ENCODE peak calls at places on chromosomes 3 and 15, in ten cellular contexts. One of them, this sample, is unnamed.

GRCh38 chr3:112086857-112087524 is 802 bp downstream of the C3orf52 start:
- DNase-seq in KG1: no peak
- DNase-seq in skeletal muscle cell: no peak
- DNase-seq in posterior cingulate gyrus: no peak
- DNase-seq in Calu3: no peak
- DNase-seq in activated CD4-positive, alpha-beta T cell treated with anti-CD3 and anti-CD28 coated beads, Interleukin-2, amount 10 ng/mL, durations not matched to agents 7 days and 5 days: no peak
- DNase-seq in epithelial cell of esophagus: peak
- DNase-seq in cardiac fibroblast: peak
- DNase-seq in stimulated activated CD4-positive, alpha-beta T cell treated with anti-CD3 and anti-CD28 coated beads, Interleukin-4, amount 100 ng/mL, for 24 hours: no peak
- DNase-seq in naive thymus-derived CD4-positive, alpha-beta T cell: no peak
- DNase-seq in this sample: no peak

GRCh38 chr3:148459931-148460513 is 237.7 kb upstream of the AGTR1 start:
- DNase-seq in KG1: peak
- DNase-seq in skeletal muscle cell: no peak
- DNase-seq in posterior cingulate gyrus: no peak
- DNase-seq in Calu3: no peak
- DNase-seq in activated CD4-positive, alpha-beta T cell treated with anti-CD3 and anti-CD28 coated beads, Interleukin-2, amount 10 ng/mL, durations not matched to agents 7 days and 5 days: no peak
- DNase-seq in epithelial cell of esophagus: no peak
- DNase-seq in cardiac fibroblast: peak
- DNase-seq in stimulated activated CD4-positive, alpha-beta T cell treated with anti-CD3 and anti-CD28 coated beads, Interleukin-4, amount 100 ng/mL, for 24 hours: no peak
- DNase-seq in naive thymus-derived CD4-positive, alpha-beta T cell: no peak
- DNase-seq in this sample: no peak

GRCh38 chr3:8856721-8857120 is 87.3 kb upstream of the OXTR start:
- DNase-seq in KG1: no peak
- DNase-seq in skeletal muscle cell: no peak
- DNase-seq in posterior cingulate gyrus: no peak
- DNase-seq in Calu3: no peak
- DNase-seq in activated CD4-positive, alpha-beta T cell treated with anti-CD3 and anti-CD28 coated beads, Interleukin-2, amount 10 ng/mL, durations not matched to agents 7 days and 5 days: no peak
- DNase-seq in epithelial cell of esophagus: no peak
- DNase-seq in cardiac fibroblast: no peak
- DNase-seq in stimulated activated CD4-positive, alpha-beta T cell treated with anti-CD3 and anti-CD28 coated beads, Interleukin-4, amount 100 ng/mL, for 24 hours: no peak
- DNase-seq in naive thymus-derived CD4-positive, alpha-beta T cell: no peak
- DNase-seq in this sample: no peak

GRCh38 chr15:93261845-93262244 is 172.8 kb upstream of the RGMA start:
- DNase-seq in KG1: no peak
- DNase-seq in skeletal muscle cell: no peak
- DNase-seq in posterior cingulate gyrus: no peak
- DNase-seq in Calu3: no peak
- DNase-seq in activated CD4-positive, alpha-beta T cell treated with anti-CD3 and anti-CD28 coated beads, Interleukin-2, amount 10 ng/mL, durations not matched to agents 7 days and 5 days: no peak
- DNase-seq in epithelial cell of esophagus: no peak
- DNase-seq in cardiac fibroblast: no peak
- DNase-seq in stimulated activated CD4-positive, alpha-beta T cell treated with anti-CD3 and anti-CD28 coated beads, Interleukin-4, amount 100 ng/mL, for 24 hours: no peak
- DNase-seq in naive thymus-derived CD4-positive, alpha-beta T cell: no peak
- DNase-seq in this sample: no peak

GRCh38 chr3:183775781-183776180 is 49.6 kb downstream of the MAP6D1 start:
- DNase-seq in KG1: no peak
- DNase-seq in skeletal muscle cell: no peak
- DNase-seq in posterior cingulate gyrus: peak
- DNase-seq in Calu3: no peak
- DNase-seq in activated CD4-positive, alpha-beta T cell treated with anti-CD3 and anti-CD28 coated beads, Interleukin-2, amount 10 ng/mL, durations not matched to agents 7 days and 5 days: no peak
- DNase-seq in epithelial cell of esophagus: no peak
- DNase-seq in cardiac fibroblast: no peak
- DNase-seq in stimulated activated CD4-positive, alpha-beta T cell treated with anti-CD3 and anti-CD28 coated beads, Interleukin-4, amount 100 ng/mL, for 24 hours: no peak
- DNase-seq in naive thymus-derived CD4-positive, alpha-beta T cell: no peak
- DNase-seq in this sample: no peak

GRCh38 chr15:74400313-74400850 is 32.9 kb upstream of the CYP11A1 start:
- DNase-seq in KG1: no peak
- DNase-seq in skeletal muscle cell: no peak
- DNase-seq in posterior cingulate gyrus: no peak
- DNase-seq in Calu3: no peak
- DNase-seq in activated CD4-positive, alpha-beta T cell treated with anti-CD3 and anti-CD28 coated beads, Interleukin-2, amount 10 ng/mL, durations not matched to agents 7 days and 5 days: peak
- DNase-seq in epithelial cell of esophagus: peak
- DNase-seq in cardiac fibroblast: peak
- DNase-seq in stimulated activated CD4-positive, alpha-beta T cell treated with anti-CD3 and anti-CD28 coated beads, Interleukin-4, amount 100 ng/mL, for 24 hours: peak
- DNase-seq in naive thymus-derived CD4-positive, alpha-beta T cell: no peak
- DNase-seq in this sample: no peak

GRCh38 chr3:50347187-50347813 is 1.8 kb upstream of the ZMYND10 start:
- DNase-seq in KG1: peak
- DNase-seq in skeletal muscle cell: no peak
- DNase-seq in posterior cingulate gyrus: peak
- DNase-seq in Calu3: peak
- DNase-seq in activated CD4-positive, alpha-beta T cell treated with anti-CD3 and anti-CD28 coated beads, Interleukin-2, amount 10 ng/mL, durations not matched to agents 7 days and 5 days: peak
- DNase-seq in epithelial cell of esophagus: peak
- DNase-seq in cardiac fibroblast: peak
- DNase-seq in stimulated activated CD4-positive, alpha-beta T cell treated with anti-CD3 and anti-CD28 coated beads, Interleukin-4, amount 100 ng/mL, for 24 hours: peak
- DNase-seq in naive thymus-derived CD4-positive, alpha-beta T cell: peak
- DNase-seq in this sample: peak

GRCh38 chr3:109336272-109336957 is 931 bp downstream of the DPPA4 start:
- DNase-seq in KG1: no peak
- DNase-seq in skeletal muscle cell: no peak
- DNase-seq in posterior cingulate gyrus: no peak
- DNase-seq in Calu3: no peak
- DNase-seq in activated CD4-positive, alpha-beta T cell treated with anti-CD3 and anti-CD28 coated beads, Interleukin-2, amount 10 ng/mL, durations not matched to agents 7 days and 5 days: peak
- DNase-seq in epithelial cell of esophagus: peak
- DNase-seq in cardiac fibroblast: peak
- DNase-seq in stimulated activated CD4-positive, alpha-beta T cell treated with anti-CD3 and anti-CD28 coated beads, Interleukin-4, amount 100 ng/mL, for 24 hours: no peak
- DNase-seq in naive thymus-derived CD4-positive, alpha-beta T cell: no peak
- DNase-seq in this sample: no peak

GRCh38 chr3:179853176-179853575 is 183.6 kb downstream of the PEX5L start:
- DNase-seq in KG1: no peak
- DNase-seq in skeletal muscle cell: peak
- DNase-seq in posterior cingulate gyrus: no peak
- DNase-seq in Calu3: no peak
- DNase-seq in activated CD4-positive, alpha-beta T cell treated with anti-CD3 and anti-CD28 coated beads, Interleukin-2, amount 10 ng/mL, durations not matched to agents 7 days and 5 days: no peak
- DNase-seq in epithelial cell of esophagus: no peak
- DNase-seq in cardiac fibroblast: peak
- DNase-seq in stimulated activated CD4-positive, alpha-beta T cell treated with anti-CD3 and anti-CD28 coated beads, Interleukin-4, amount 100 ng/mL, for 24 hours: no peak
- DNase-seq in naive thymus-derived CD4-positive, alpha-beta T cell: no peak
- DNase-seq in this sample: no peak

GRCh38 chr3:133995264-133995663 is 34.5 kb downstream of the SLCO2A1 start:
- DNase-seq in KG1: no peak
- DNase-seq in skeletal muscle cell: no peak
- DNase-seq in posterior cingulate gyrus: no peak
- DNase-seq in Calu3: no peak
- DNase-seq in activated CD4-positive, alpha-beta T cell treated with anti-CD3 and anti-CD28 coated beads, Interleukin-2, amount 10 ng/mL, durations not matched to agents 7 days and 5 days: no peak
- DNase-seq in epithelial cell of esophagus: no peak
- DNase-seq in cardiac fibroblast: no peak
- DNase-seq in stimulated activated CD4-positive, alpha-beta T cell treated with anti-CD3 and anti-CD28 coated beads, Interleukin-4, amount 100 ng/mL, for 24 hours: no peak
- DNase-seq in naive thymus-derived CD4-positive, alpha-beta T cell: no peak
- DNase-seq in this sample: peak

GRCh38 chr3:16614033-16615031 is 9.1 kb upstream of the DAZL start:
- DNase-seq in KG1: no peak
- DNase-seq in skeletal muscle cell: no peak
- DNase-seq in posterior cingulate gyrus: no peak
- DNase-seq in Calu3: no peak
- DNase-seq in activated CD4-positive, alpha-beta T cell treated with anti-CD3 and anti-CD28 coated beads, Interleukin-2, amount 10 ng/mL, durations not matched to agents 7 days and 5 days: no peak
- DNase-seq in epithelial cell of esophagus: no peak
- DNase-seq in cardiac fibroblast: no peak
- DNase-seq in stimulated activated CD4-positive, alpha-beta T cell treated with anti-CD3 and anti-CD28 coated beads, Interleukin-4, amount 100 ng/mL, for 24 hours: no peak
- DNase-seq in naive thymus-derived CD4-positive, alpha-beta T cell: no peak
- DNase-seq in this sample: no peak

GRCh38 chr3:29215948-29216347 is 64.9 kb upstream of the RBMS3 start:
- DNase-seq in KG1: no peak
- DNase-seq in skeletal muscle cell: no peak
- DNase-seq in posterior cingulate gyrus: no peak
- DNase-seq in Calu3: no peak
- DNase-seq in activated CD4-positive, alpha-beta T cell treated with anti-CD3 and anti-CD28 coated beads, Interleukin-2, amount 10 ng/mL, durations not matched to agents 7 days and 5 days: no peak
- DNase-seq in epithelial cell of esophagus: no peak
- DNase-seq in cardiac fibroblast: peak
- DNase-seq in stimulated activated CD4-positive, alpha-beta T cell treated with anti-CD3 and anti-CD28 coated beads, Interleukin-4, amount 100 ng/mL, for 24 hours: no peak
- DNase-seq in naive thymus-derived CD4-positive, alpha-beta T cell: no peak
- DNase-seq in this sample: no peak

GRCh38 chr15:70643783-70644125 is 119.6 kb downstream of the UACA start:
- DNase-seq in KG1: no peak
- DNase-seq in skeletal muscle cell: no peak
- DNase-seq in posterior cingulate gyrus: no peak
- DNase-seq in Calu3: peak
- DNase-seq in activated CD4-positive, alpha-beta T cell treated with anti-CD3 and anti-CD28 coated beads, Interleukin-2, amount 10 ng/mL, durations not matched to agents 7 days and 5 days: no peak
- DNase-seq in epithelial cell of esophagus: peak
- DNase-seq in cardiac fibroblast: peak
- DNase-seq in stimulated activated CD4-positive, alpha-beta T cell treated with anti-CD3 and anti-CD28 coated beads, Interleukin-4, amount 100 ng/mL, for 24 hours: no peak
- DNase-seq in naive thymus-derived CD4-positive, alpha-beta T cell: no peak
- DNase-seq in this sample: no peak

GRCh38 chr3:141828487-141829284 is 47.8 kb upstream of the ATP1B3 start:
- DNase-seq in KG1: no peak
- DNase-seq in skeletal muscle cell: no peak
- DNase-seq in posterior cingulate gyrus: no peak
- DNase-seq in Calu3: peak
- DNase-seq in activated CD4-positive, alpha-beta T cell treated with anti-CD3 and anti-CD28 coated beads, Interleukin-2, amount 10 ng/mL, durations not matched to agents 7 days and 5 days: no peak
- DNase-seq in epithelial cell of esophagus: peak
- DNase-seq in cardiac fibroblast: peak
- DNase-seq in stimulated activated CD4-positive, alpha-beta T cell treated with anti-CD3 and anti-CD28 coated beads, Interleukin-4, amount 100 ng/mL, for 24 hours: no peak
- DNase-seq in naive thymus-derived CD4-positive, alpha-beta T cell: no peak
- DNase-seq in this sample: peak

GRCh38 chr15:25682349-25682748 is 180.8 kb downstream of the ATP10A start:
- DNase-seq in KG1: no peak
- DNase-seq in skeletal muscle cell: no peak
- DNase-seq in posterior cingulate gyrus: no peak
- DNase-seq in Calu3: no peak
- DNase-seq in activated CD4-positive, alpha-beta T cell treated with anti-CD3 and anti-CD28 coated beads, Interleukin-2, amount 10 ng/mL, durations not matched to agents 7 days and 5 days: no peak
- DNase-seq in epithelial cell of esophagus: no peak
- DNase-seq in cardiac fibroblast: no peak
- DNase-seq in stimulated activated CD4-positive, alpha-beta T cell treated with anti-CD3 and anti-CD28 coated beads, Interleukin-4, amount 100 ng/mL, for 24 hours: no peak
- DNase-seq in naive thymus-derived CD4-positive, alpha-beta T cell: no peak
- DNase-seq in this sample: no peak

GRCh38 chr3:116579843-116580242 is 129.7 kb upstream of the TUSC7 start:
- DNase-seq in KG1: no peak
- DNase-seq in skeletal muscle cell: no peak
- DNase-seq in posterior cingulate gyrus: no peak
- DNase-seq in Calu3: peak
- DNase-seq in activated CD4-positive, alpha-beta T cell treated with anti-CD3 and anti-CD28 coated beads, Interleukin-2, amount 10 ng/mL, durations not matched to agents 7 days and 5 days: no peak
- DNase-seq in epithelial cell of esophagus: peak
- DNase-seq in cardiac fibroblast: peak
- DNase-seq in stimulated activated CD4-positive, alpha-beta T cell treated with anti-CD3 and anti-CD28 coated beads, Interleukin-4, amount 100 ng/mL, for 24 hours: no peak
- DNase-seq in naive thymus-derived CD4-positive, alpha-beta T cell: no peak
- DNase-seq in this sample: no peak

GRCh38 chr3:130935761-130936160 is 41.9 kb downstream of the ATP2C1 start:
- DNase-seq in KG1: no peak
- DNase-seq in skeletal muscle cell: peak
- DNase-seq in posterior cingulate gyrus: no peak
- DNase-seq in Calu3: no peak
- DNase-seq in activated CD4-positive, alpha-beta T cell treated with anti-CD3 and anti-CD28 coated beads, Interleukin-2, amount 10 ng/mL, durations not matched to agents 7 days and 5 days: no peak
- DNase-seq in epithelial cell of esophagus: peak
- DNase-seq in cardiac fibroblast: peak
- DNase-seq in stimulated activated CD4-positive, alpha-beta T cell treated with anti-CD3 and anti-CD28 coated beads, Interleukin-4, amount 100 ng/mL, for 24 hours: no peak
- DNase-seq in naive thymus-derived CD4-positive, alpha-beta T cell: no peak
- DNase-seq in this sample: no peak

GRCh38 chr15:57320543-57321220 is 55.6 kb upstream of the CGNL1 start:
- DNase-seq in KG1: no peak
- DNase-seq in skeletal muscle cell: peak
- DNase-seq in posterior cingulate gyrus: no peak
- DNase-seq in Calu3: no peak
- DNase-seq in activated CD4-positive, alpha-beta T cell treated with anti-CD3 and anti-CD28 coated beads, Interleukin-2, amount 10 ng/mL, durations not matched to agents 7 days and 5 days: no peak
- DNase-seq in epithelial cell of esophagus: no peak
- DNase-seq in cardiac fibroblast: peak
- DNase-seq in stimulated activated CD4-positive, alpha-beta T cell treated with anti-CD3 and anti-CD28 coated beads, Interleukin-4, amount 100 ng/mL, for 24 hours: no peak
- DNase-seq in naive thymus-derived CD4-positive, alpha-beta T cell: no peak
- DNase-seq in this sample: no peak

GRCh38 chr15:70289191-70289955 is 191.7 kb upstream of the TLE3 start:
- DNase-seq in KG1: no peak
- DNase-seq in skeletal muscle cell: no peak
- DNase-seq in posterior cingulate gyrus: no peak
- DNase-seq in Calu3: no peak
- DNase-seq in activated CD4-positive, alpha-beta T cell treated with anti-CD3 and anti-CD28 coated beads, Interleukin-2, amount 10 ng/mL, durations not matched to agents 7 days and 5 days: no peak
- DNase-seq in epithelial cell of esophagus: no peak
- DNase-seq in cardiac fibroblast: peak
- DNase-seq in stimulated activated CD4-positive, alpha-beta T cell treated with anti-CD3 and anti-CD28 coated beads, Interleukin-4, amount 100 ng/mL, for 24 hours: no peak
- DNase-seq in naive thymus-derived CD4-positive, alpha-beta T cell: no peak
- DNase-seq in this sample: no peak

GRCh38 chr15:71120428-71120944 is 5.2 kb downstream of the THSD4 start:
- DNase-seq in KG1: no peak
- DNase-seq in skeletal muscle cell: no peak
- DNase-seq in posterior cingulate gyrus: no peak
- DNase-seq in Calu3: no peak
- DNase-seq in activated CD4-positive, alpha-beta T cell treated with anti-CD3 and anti-CD28 coated beads, Interleukin-2, amount 10 ng/mL, durations not matched to agents 7 days and 5 days: no peak
- DNase-seq in epithelial cell of esophagus: no peak
- DNase-seq in cardiac fibroblast: no peak
- DNase-seq in stimulated activated CD4-positive, alpha-beta T cell treated with anti-CD3 and anti-CD28 coated beads, Interleukin-4, amount 100 ng/mL, for 24 hours: no peak
- DNase-seq in naive thymus-derived CD4-positive, alpha-beta T cell: no peak
- DNase-seq in this sample: no peak

GRCh38 chr15:101447561-101448071 is 41.9 kb downstream of the PCSK6 start:
- DNase-seq in KG1: no peak
- DNase-seq in skeletal muscle cell: no peak
- DNase-seq in posterior cingulate gyrus: no peak
- DNase-seq in Calu3: no peak
- DNase-seq in activated CD4-positive, alpha-beta T cell treated with anti-CD3 and anti-CD28 coated beads, Interleukin-2, amount 10 ng/mL, durations not matched to agents 7 days and 5 days: no peak
- DNase-seq in epithelial cell of esophagus: no peak
- DNase-seq in cardiac fibroblast: no peak
- DNase-seq in stimulated activated CD4-positive, alpha-beta T cell treated with anti-CD3 and anti-CD28 coated beads, Interleukin-4, amount 100 ng/mL, for 24 hours: no peak
- DNase-seq in naive thymus-derived CD4-positive, alpha-beta T cell: no peak
- DNase-seq in this sample: no peak

GRCh38 chr3:128281461-128282367 is 128.4 kb downstream of the EEFSEC start:
- DNase-seq in KG1: no peak
- DNase-seq in skeletal muscle cell: no peak
- DNase-seq in posterior cingulate gyrus: no peak
- DNase-seq in Calu3: no peak
- DNase-seq in activated CD4-positive, alpha-beta T cell treated with anti-CD3 and anti-CD28 coated beads, Interleukin-2, amount 10 ng/mL, durations not matched to agents 7 days and 5 days: no peak
- DNase-seq in epithelial cell of esophagus: no peak
- DNase-seq in cardiac fibroblast: no peak
- DNase-seq in stimulated activated CD4-positive, alpha-beta T cell treated with anti-CD3 and anti-CD28 coated beads, Interleukin-4, amount 100 ng/mL, for 24 hours: no peak
- DNase-seq in naive thymus-derived CD4-positive, alpha-beta T cell: no peak
- DNase-seq in this sample: no peak

GRCh38 chr3:48372862-48373435 is 930 bp downstream of the FBXW12 start:
- DNase-seq in KG1: no peak
- DNase-seq in skeletal muscle cell: no peak
- DNase-seq in posterior cingulate gyrus: no peak
- DNase-seq in Calu3: no peak
- DNase-seq in activated CD4-positive, alpha-beta T cell treated with anti-CD3 and anti-CD28 coated beads, Interleukin-2, amount 10 ng/mL, durations not matched to agents 7 days and 5 days: no peak
- DNase-seq in epithelial cell of esophagus: no peak
- DNase-seq in cardiac fibroblast: no peak
- DNase-seq in stimulated activated CD4-positive, alpha-beta T cell treated with anti-CD3 and anti-CD28 coated beads, Interleukin-4, amount 100 ng/mL, for 24 hours: no peak
- DNase-seq in naive thymus-derived CD4-positive, alpha-beta T cell: no peak
- DNase-seq in this sample: no peak

GRCh38 chr15:44340410-44340809 is 51.9 kb downstream of the GOLM2 start:
- DNase-seq in KG1: no peak
- DNase-seq in skeletal muscle cell: peak
- DNase-seq in posterior cingulate gyrus: no peak
- DNase-seq in Calu3: peak
- DNase-seq in activated CD4-positive, alpha-beta T cell treated with anti-CD3 and anti-CD28 coated beads, Interleukin-2, amount 10 ng/mL, durations not matched to agents 7 days and 5 days: no peak
- DNase-seq in epithelial cell of esophagus: peak
- DNase-seq in cardiac fibroblast: peak
- DNase-seq in stimulated activated CD4-positive, alpha-beta T cell treated with anti-CD3 and anti-CD28 coated beads, Interleukin-4, amount 100 ng/mL, for 24 hours: no peak
- DNase-seq in naive thymus-derived CD4-positive, alpha-beta T cell: no peak
- DNase-seq in this sample: no peak

This sample was measured in NCI-H2081.